ENCODE peak calls at places on chromosome 12, in ten cellular contexts. F is retina; T is NCI-H146; W is stimulated activated CD8-positive, alpha-beta memory T cell treated with anti-CD3 and anti-CD28 coated beads, Interleukin-7, amount 100 ng/mL, for 24 hours; H is fibroblast of the conjunctiva; S is HS-5; B is stimulated activated CD4-positive, alpha-beta T cell treated with anti-CD3 and anti-CD28 coated beads, Interleukin-2, amount 100 ng/mL, for 48 hours; K is K562; C is RCC 7860; N is iPS-NIHi11. Z is an unnamed sample.

GRCh38 chr12:95402096-95402495 is 71.9 kb upstream of the METAP2 start:
- DNase-seq in F (no peak), T (no peak), W (no peak), H (no peak), S (no peak), B (no peak), K (no peak), C (no peak), N (peak; percentile 58), Z (no peak)

GRCh38 chr12:132614029-132614428 is 3.6 kb upstream of the LRCOL1 start:
- DNase-seq in F (no peak), T (no peak), W (no peak), H (no peak), S (no peak), B (no peak), K (no peak), C (no peak), N (no peak), Z (no peak)

GRCh38 chr12:96194901-96195844 is 998 bp downstream of the ELK3 start:
- DNase-seq in F (peak; percentile 65), T (peak; percentile 24), W (no peak), H (peak; percentile 70), S (peak; percentile 63), B (peak; percentile 51), K (peak; percentile 29), C (peak; percentile 77), N (peak; percentile 57), Z (no peak)

GRCh38 chr12:101592931-101593330 is 1.8 kb upstream of the MYBPC1 start:
- DNase-seq in F (no peak), T (no peak), W (no peak), H (no peak), S (no peak), B (no peak), K (no peak), C (no peak), N (no peak), Z (no peak)

GRCh38 chr12:115763982-115764621 is 513.4 kb downstream of the MED13L start:
- DNase-seq in F (no peak), T (no peak), W (no peak), H (no peak), S (no peak), B (no peak), K (peak; percentile 16), C (no peak), N (no peak), Z (peak; percentile 81)

GRCh38 chr12:93115646-93116045 is 186.6 kb upstream of the EEA1 start:
- DNase-seq in F (no peak), T (no peak), W (no peak), H (peak; percentile 40), S (no peak), B (no peak), K (peak; percentile 24), C (no peak), N (no peak), Z (no peak)

GRCh38 chr12:49920915-49921286 is 17.2 kb upstream of the FAIM2 start:
- DNase-seq in F (no peak), T (no peak), W (no peak), H (no peak), S (no peak), B (no peak), K (no peak), C (no peak), N (no peak), Z (no peak)

GRCh38 chr12:130978785-130979184 is 25.1 kb downstream of the ADGRD1 start:
- DNase-seq in F (no peak), T (no peak), W (no peak), H (no peak), S (no peak), B (no peak), K (no peak), C (no peak), N (no peak), Z (no peak)

GRCh38 chr12:79547735-79548347 is 142.9 kb downstream of the PAWR start:
- DNase-seq in F (peak; percentile 45), T (peak; percentile 48), W (no peak), H (peak; percentile 45), S (peak; percentile 62), B (peak; percentile 5), K (peak; percentile 11), C (peak; percentile 76), N (peak; percentile 62), Z (no peak)

GRCh38 chr12:19273482-19274330 is 144.2 kb downstream of the PLEKHA5 start:
- DNase-seq in F (no peak), T (peak; percentile 93), W (peak; percentile 9), H (peak; percentile 89), S (peak; percentile 96), B (peak; percentile 16), K (no peak), C (peak; percentile 97), N (peak; percentile 39), Z (peak; percentile 96)

GRCh38 chr12:52952082-52952801 is 3.3 kb downstream of the KRT18 start:
- DNase-seq in F (no peak), T (no peak), W (no peak), H (no peak), S (no peak), B (no peak), K (peak; percentile 51), C (no peak), N (no peak), Z (no peak)

GRCh38 chr12:92538970-92539749 is 163.6 kb upstream of the PLEKHG7 start:
- DNase-seq in F (no peak), T (no peak), W (no peak), H (peak; percentile 17), S (no peak), B (no peak), K (no peak), C (peak; percentile 69), N (no peak), Z (no peak)

GRCh38 chr12:46585854-46586621 is 213.5 kb upstream of the SLC38A2 start:
- DNase-seq in F (no peak), T (no peak), W (no peak), H (peak; percentile 71), S (peak; percentile 9), B (no peak), K (no peak), C (peak; percentile 48), N (no peak), Z (peak; percentile 6)

GRCh38 chr12:26938660-26939185 is 453 bp downstream of the FGFR1OP2 start:
- DNase-seq in F (no peak), T (peak; percentile 79), W (no peak), H (no peak), S (no peak), B (peak; percentile 10), K (peak; percentile 27), C (no peak), N (no peak), Z (no peak)

GRCh38 chr12:69105101-69105613 is 134.2 kb upstream of the CPSF6 start:
- DNase-seq in F (no peak), T (peak; percentile 11), W (no peak), H (no peak), S (no peak), B (no peak), K (no peak), C (no peak), N (peak; percentile 53), Z (peak; percentile 70)

GRCh38 chr12:28869197-28869596 is 279.9 kb upstream of the FAR2 start:
- DNase-seq in F (no peak), T (no peak), W (no peak), H (no peak), S (no peak), B (no peak), K (no peak), C (no peak), N (no peak), Z (no peak)

GRCh38 chr12:48817957-48818830 is at the start of gene CACNB3:
- DNase-seq in F (peak; percentile 86), T (peak; percentile 92), W (peak; percentile 46), H (no peak), S (no peak), B (peak; percentile 70), K (peak; percentile 88), C (peak; percentile 24), N (peak; percentile 85), Z (peak; percentile 86)

GRCh38 chr12:116559330-116560080 is at the start of gene MAP1LC3B2:
- DNase-seq in F (peak; percentile 38), T (no peak), W (peak; percentile 28), H (peak; percentile 30), S (no peak), B (peak; percentile 54), K (peak; percentile 87), C (peak; percentile 92), N (no peak), Z (peak; percentile 24)

GRCh38 chr12:40105265-40105514 is 691 bp downstream of the SLC2A13 start:
- DNase-seq in F (peak; percentile 89), T (no peak), W (no peak), H (no peak), S (no peak), B (no peak), K (no peak), C (peak; percentile 14), N (no peak), Z (no peak)

GRCh38 chr12:97643961-97644360 is 181.4 kb downstream of the RMST start:
- DNase-seq in F (no peak), T (no peak), W (no peak), H (no peak), S (no peak), B (no peak), K (no peak), C (no peak), N (no peak), Z (peak; percentile 75)

GRCh38 chr12:118355838-118356237 is 16.9 kb downstream of the TAOK3 start:
- DNase-seq in F (no peak), T (no peak), W (no peak), H (no peak), S (no peak), B (no peak), K (no peak), C (peak; percentile 32), N (no peak), Z (no peak)

GRCh38 chr12:92446082-92446460 is 256.7 kb upstream of the PLEKHG7 start:
- DNase-seq in F (no peak), T (no peak), W (no peak), H (no peak), S (no peak), B (no peak), K (no peak), C (no peak), N (no peak), Z (no peak)